ENCODE peak calls at places on chromosome 14, in ten cellular contexts. H is GM23338; I is effector memory CD4-positive, alpha-beta T cell; M is ascending aorta; U is tibial nerve; Q is psoas muscle; A is neural progenitor cell; F is ovary; O is lower lobe of right lung; L is left ventricle myocardium inferior. V is an unnamed sample. For H3K36me3, the result is how much of the 10 kb centered on the place peaks cover.

GRCh38 chr14:67280506-67280905 is 39.3 kb downstream of the PALS1 start:
- DNase-seq in H (no peak), I (no peak), M (no peak), U (no peak), Q (no peak), A (no peak), F (no peak), O (no peak), L (no peak), V (no peak)

GRCh38 chr14:86510503-86510902 is 980.6 kb downstream of the FLRT2 start:
- DNase-seq in H (no peak), I (no peak), M (no peak), U (no peak), Q (no peak), A (no peak), F (no peak), O (no peak), L (no peak), V (no peak)

GRCh38 chr14:88422919-88423318 is 37.5 kb downstream of the SPATA7 start:
- DNase-seq in H (no peak), I (no peak), M (no peak), U (no peak), Q (no peak), A (no peak), F (no peak), O (no peak), L (no peak), V (no peak)

GRCh38 chr14:80624581-80624980 is 317.0 kb downstream of the CEP128 start:
- DNase-seq in H (no peak), I (no peak), M (no peak), U (no peak), Q (no peak), A (no peak), F (no peak), O (no peak), L (no peak), V (no peak)

GRCh38 chr14:104659764-104660523 is 29.5 kb upstream of the INF2 start:
- DNase-seq in H (no peak), I (no peak), M (no peak), U (no peak), Q (no peak), A (no peak), F (no peak), O (no peak), L (no peak), V (no peak)

GRCh38 chr14:38197001-38197760 is 10.5 kb upstream of the SSTR1 start:
- DNase-seq in H (peak), I (no peak), M (no peak), U (no peak), Q (no peak), A (no peak), F (no peak), O (no peak), L (no peak), V (no peak)

GRCh38 chr14:60350366-60350720 is 101.3 kb downstream of the PPM1A start:
- DNase-seq in H (peak), I (no peak), M (no peak), U (no peak), Q (no peak), A (peak), F (no peak), O (no peak), L (no peak), V (no peak)

GRCh38 chr14:100524233-100524932 is 62.8 kb downstream of the BEGAIN start:
- DNase-seq in H (no peak), I (no peak), M (no peak), U (no peak), Q (no peak), A (no peak), F (no peak), O (no peak), L (peak), V (no peak)

GRCh38 chr14:61193471-61193870 is 87.7 kb downstream of the TMEM30B start:
- DNase-seq in H (no peak), I (no peak), M (no peak), U (no peak), Q (no peak), A (no peak), F (no peak), O (no peak), L (no peak), V (no peak)

GRCh38 chr14:90632451-90632850 is 183.8 kb downstream of the TTC7B start:
- DNase-seq in H (no peak), I (no peak), M (no peak), U (no peak), Q (no peak), A (no peak), F (no peak), O (no peak), L (no peak), V (no peak)

GRCh38 chr14:93977790-93978581 is 1.6 kb upstream of the ASB2 start:
- DNase-seq in H (no peak), I (peak), M (no peak), U (no peak), Q (peak), A (no peak), F (no peak), O (no peak), L (no peak), V (no peak)

GRCh38 chr14:32477406-32477805 is 148.3 kb downstream of the AKAP6 start:
- DNase-seq in H (no peak), I (no peak), M (no peak), U (no peak), Q (no peak), A (no peak), F (no peak), O (no peak), L (no peak), V (no peak)

GRCh38 chr14:95524706-95525512 is 8.5 kb upstream of the SYNE3 start:
- DNase-seq in H (no peak), I (no peak), M (no peak), U (no peak), Q (no peak), A (no peak), F (no peak), O (no peak), L (no peak), V (no peak)

GRCh38 chr14:95522116-95522515 is 5.7 kb upstream of the SYNE3 start:
- DNase-seq in H (no peak), I (no peak), M (no peak), U (no peak), Q (no peak), A (no peak), F (no peak), O (no peak), L (no peak), V (no peak)

GRCh38 chr14:95522556-95522955 is 6.1 kb upstream of the SYNE3 start:
- DNase-seq in H (no peak), I (no peak), M (no peak), U (no peak), Q (no peak), A (no peak), F (no peak), O (no peak), L (no peak), V (no peak)

GRCh38 chr14:95523051-95523817 is 6.8 kb upstream of the SYNE3 start:
- DNase-seq in H (no peak), I (no peak), M (peak), U (no peak), Q (no peak), A (no peak), F (no peak), O (no peak), L (no peak), V (no peak)

DNA sequence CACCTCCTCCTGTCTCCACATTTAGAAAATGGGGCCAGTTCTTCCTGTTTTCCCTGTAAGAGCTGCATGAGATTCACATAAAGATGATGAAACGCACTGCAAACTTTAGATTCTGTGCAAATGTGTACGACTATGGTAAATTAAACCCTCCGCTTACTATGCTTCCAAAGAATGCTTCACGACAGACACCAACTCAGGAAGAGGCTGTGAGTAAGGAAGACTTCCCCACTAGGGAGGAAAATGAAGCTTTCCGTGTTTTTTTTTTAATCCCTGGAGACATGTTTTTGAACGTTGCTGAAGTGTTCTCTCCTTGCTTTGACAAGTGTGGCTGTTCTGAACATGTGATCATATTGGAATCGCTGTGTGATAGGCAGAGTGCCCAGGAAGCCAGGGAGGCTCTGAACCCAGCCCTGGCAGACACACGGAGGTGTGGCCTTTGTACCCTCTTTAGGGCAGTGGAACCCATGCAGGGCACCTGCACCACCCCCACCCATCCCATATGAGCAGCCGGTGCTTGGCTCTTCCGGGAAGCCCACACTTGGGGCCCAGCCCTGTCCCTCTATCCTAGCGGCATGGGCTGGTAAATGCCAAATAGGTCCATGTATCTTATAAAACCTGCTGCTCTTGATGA is 7.5 kb upstream of the SYNE3 start:
- DNase-seq in H (peak), I (no peak), M (peak), U (no peak), Q (no peak), A (no peak), F (no peak), O (peak), L (no peak), V (no peak)
- H3K4me3 ChIP-seq in H (no peak), I (peak), M (no peak), U (no peak), Q (no peak), A (no peak), F (no peak), O (peak), L (peak), V (peak)

GRCh38 chr14:68888883-68889282 is 90.2 kb downstream of the ACTN1 start:
- DNase-seq in H (no peak), I (no peak), M (no peak), U (no peak), Q (peak), A (no peak), F (no peak), O (no peak), L (no peak), V (no peak)
- H3K27ac ChIP-seq in H (no peak), I (no peak), M (peak), U (no peak), Q (no peak), A (no peak), F (no peak), O (no peak), L (peak), V (no peak)

GRCh38 chr14:59283380-59283779 is 94.9 kb downstream of the DAAM1 start:
- DNase-seq in H (no peak), I (no peak), M (no peak), U (no peak), Q (no peak), A (no peak), F (no peak), O (no peak), L (no peak), V (no peak)

GRCh38 chr14:59280961-59281360 is 92.5 kb downstream of the DAAM1 start:
- DNase-seq in H (no peak), I (no peak), M (no peak), U (no peak), Q (no peak), A (no peak), F (no peak), O (no peak), L (no peak), V (no peak)

GRCh38 chr14:59278111-59278510 is 89.6 kb downstream of the DAAM1 start:
- DNase-seq in H (no peak), I (no peak), M (no peak), U (no peak), Q (no peak), A (no peak), F (no peak), O (no peak), L (no peak), V (no peak)

GRCh38 chr14:59281613-59282012 is 93.1 kb downstream of the DAAM1 start:
- DNase-seq in H (no peak), I (no peak), M (no peak), U (no peak), Q (no peak), A (no peak), F (no peak), O (no peak), L (no peak), V (no peak)

DNA sequence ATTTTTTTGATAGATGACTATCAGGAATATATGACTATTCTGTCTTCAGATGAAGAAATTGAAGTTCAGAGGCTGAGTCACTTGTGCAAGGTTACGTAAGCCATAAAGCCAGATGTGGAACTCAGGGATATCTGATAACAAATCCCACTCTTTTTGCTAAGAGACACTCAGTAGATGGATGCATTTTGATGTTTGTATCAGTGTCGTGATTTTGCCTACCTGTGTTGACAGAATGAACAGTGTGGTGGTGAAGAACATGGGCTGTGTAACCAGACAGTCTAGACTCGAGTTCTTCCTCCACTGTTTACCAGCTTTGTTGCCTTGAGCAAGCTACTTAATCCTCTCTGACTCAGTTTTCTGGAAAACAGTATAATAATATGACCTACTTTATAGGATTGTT is 93.9 kb downstream of the DAAM1 start:
- DNase-seq in H (no peak), I (no peak), M (no peak), U (no peak), Q (no peak), A (no peak), F (no peak), O (no peak), L (no peak), V (no peak)
- H3K36me3 ChIP-seq in H (under half), I (under half), M (under half), U (under half), Q (under half), A (under half), F (under half), O (under half), L (under half), V (under half)

DNA sequence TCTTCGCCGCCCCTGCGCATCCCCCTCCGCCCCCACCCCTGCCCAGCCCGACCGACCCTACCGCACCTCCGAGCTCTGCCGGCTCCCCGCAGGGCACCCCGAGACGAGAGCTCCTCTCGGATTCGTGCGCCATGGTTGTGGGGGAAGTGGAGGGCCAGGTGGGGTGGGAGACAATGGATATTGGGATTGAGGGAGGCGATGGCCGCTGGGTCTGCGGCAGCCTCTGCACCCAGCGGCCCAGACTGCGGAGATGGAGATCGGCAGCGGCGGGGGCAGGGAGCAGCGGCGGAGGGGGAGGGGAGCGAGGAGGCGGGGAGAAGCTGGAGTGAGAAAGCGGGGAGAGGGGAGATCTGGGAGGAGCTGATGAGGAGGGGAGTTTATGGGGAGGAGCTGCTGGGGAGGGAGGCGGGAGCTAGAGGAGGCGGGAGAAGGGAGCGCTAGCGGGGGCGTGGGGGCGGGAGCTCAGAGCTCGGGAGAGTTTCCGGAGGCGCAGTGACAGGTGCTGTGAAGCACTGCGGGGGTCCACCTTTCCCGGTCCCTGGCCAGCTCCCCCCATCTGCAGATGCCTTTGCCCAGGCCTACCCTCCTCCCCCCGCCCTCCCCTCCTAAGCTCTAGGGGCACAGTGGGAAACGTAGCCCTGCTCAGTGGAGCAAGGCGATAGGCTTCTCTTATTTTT is at the start of gene SALL2:
- DNase-seq in H (peak), I (peak), M (peak), U (peak), Q (peak), A (peak), F (peak), O (peak), L (peak), V (peak)
- H3K4me3 ChIP-seq in H (peak), I (peak), M (peak), U (peak), Q (peak), A (peak), F (peak), O (peak), L (peak), V (peak)

GRCh38 chr14:64719601-64720000 is 15.4 kb downstream of the PLEKHG3 start:
- DNase-seq in H (no peak), I (no peak), M (peak), U (no peak), Q (no peak), A (no peak), F (no peak), O (no peak), L (no peak), V (no peak)
- H3K27ac ChIP-seq in H (no peak), I (peak), M (peak), U (peak), Q (no peak), A (no peak), F (no peak), O (peak), L (peak), V (peak)

DNA sequence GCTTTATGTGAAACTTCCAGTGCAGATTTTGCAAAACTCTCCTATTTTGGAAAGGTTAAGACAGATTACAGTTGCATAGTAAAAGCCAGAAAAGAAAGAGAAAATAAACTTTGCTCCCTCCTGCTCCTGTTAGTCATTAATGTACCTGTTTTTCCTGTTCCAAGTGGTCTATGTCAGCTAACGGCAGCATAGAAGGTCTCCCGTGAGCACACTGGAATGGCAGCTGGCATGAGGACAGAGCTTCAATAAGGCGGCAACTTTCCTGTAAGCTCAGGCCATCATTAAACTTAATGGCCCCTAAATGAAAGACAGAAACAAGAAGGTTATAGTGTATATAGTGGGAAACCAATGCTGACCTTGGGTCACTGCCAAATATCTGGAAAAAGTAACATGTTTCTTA is 16.0 kb downstream of the EIF2B2 start:
- DNase-seq in H (no peak), I (no peak), M (no peak), U (no peak), Q (no peak), A (no peak), F (no peak), O (no peak), L (no peak), V (no peak)
- H3K36me3 ChIP-seq in H (under half), I (under half), M (half or more), U (under half), Q (under half), A (under half), F (under half), O (half or more), L (half or more), V (under half)

DNA sequence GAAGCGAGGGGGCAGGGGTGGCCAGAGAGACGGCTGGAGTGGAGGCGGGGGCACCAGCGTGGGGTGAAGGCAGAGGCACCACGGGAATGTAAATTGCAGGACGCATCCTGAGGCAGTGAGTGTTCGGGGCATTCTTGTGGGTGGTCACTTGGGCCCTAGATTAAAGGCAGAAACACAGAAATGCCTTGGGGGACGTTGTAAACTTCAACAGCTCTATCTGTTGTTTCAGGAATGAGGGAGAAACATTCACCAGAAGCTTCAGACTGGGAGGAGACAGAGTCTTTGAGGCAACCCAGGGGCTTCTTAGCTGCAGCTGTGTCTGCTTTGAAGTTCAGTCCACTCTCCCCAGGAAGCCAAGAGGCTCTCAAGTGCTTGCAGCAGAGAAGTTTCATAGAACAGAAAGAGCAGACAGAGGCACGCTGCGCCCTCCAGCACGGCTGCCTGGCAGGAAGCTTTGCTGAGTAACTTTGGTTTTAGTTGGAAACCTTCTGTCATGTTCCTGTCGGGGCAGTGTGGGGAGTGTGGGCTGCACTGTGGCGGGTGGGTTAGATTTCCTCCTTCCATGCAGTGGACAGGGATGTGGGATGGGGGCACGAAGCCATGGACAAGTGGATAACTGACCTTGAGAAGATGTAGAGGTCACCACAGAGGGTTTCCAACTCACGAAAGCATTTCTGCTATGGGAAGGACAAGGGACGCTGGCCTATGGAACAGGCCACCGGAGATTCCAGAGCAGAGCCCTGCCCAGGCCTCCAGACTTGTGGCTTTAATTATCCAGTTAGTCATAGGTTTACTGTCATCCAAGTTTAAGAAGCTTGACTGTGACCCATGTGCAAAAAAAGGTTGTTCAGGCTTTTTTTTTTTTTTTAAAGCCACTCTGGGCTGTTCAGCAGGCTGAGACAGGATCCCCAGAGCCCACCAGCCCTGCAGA is 107.6 kb downstream of the ARF6 start:
- DNase-seq in H (peak), I (peak), M (peak), U (no peak), Q (peak), A (peak), F (peak), O (peak), L (peak), V (no peak)
- H3K4me3 ChIP-seq in H (peak), I (peak), M (no peak), U (no peak), Q (peak), A (no peak), F (no peak), O (no peak), L (no peak), V (no peak)

GRCh38 chr14:50766338-50766886 is 64.5 kb downstream of the NIN start:
- DNase-seq in H (no peak), I (no peak), M (peak), U (no peak), Q (no peak), A (no peak), F (no peak), O (no peak), L (no peak), V (no peak)

GRCh38 chr14:50770586-50770985 is 60.4 kb downstream of the NIN start:
- DNase-seq in H (no peak), I (no peak), M (no peak), U (no peak), Q (no peak), A (no peak), F (no peak), O (no peak), L (no peak), V (peak)

GRCh38 chr14:50768220-50768619 is 62.7 kb downstream of the NIN start:
- DNase-seq in H (no peak), I (no peak), M (no peak), U (no peak), Q (no peak), A (no peak), F (no peak), O (no peak), L (no peak), V (no peak)

GRCh38 chr14:50769893-50770500 is 61.0 kb downstream of the NIN start:
- DNase-seq in H (no peak), I (no peak), M (no peak), U (no peak), Q (no peak), A (no peak), F (no peak), O (no peak), L (no peak), V (peak)

DNA sequence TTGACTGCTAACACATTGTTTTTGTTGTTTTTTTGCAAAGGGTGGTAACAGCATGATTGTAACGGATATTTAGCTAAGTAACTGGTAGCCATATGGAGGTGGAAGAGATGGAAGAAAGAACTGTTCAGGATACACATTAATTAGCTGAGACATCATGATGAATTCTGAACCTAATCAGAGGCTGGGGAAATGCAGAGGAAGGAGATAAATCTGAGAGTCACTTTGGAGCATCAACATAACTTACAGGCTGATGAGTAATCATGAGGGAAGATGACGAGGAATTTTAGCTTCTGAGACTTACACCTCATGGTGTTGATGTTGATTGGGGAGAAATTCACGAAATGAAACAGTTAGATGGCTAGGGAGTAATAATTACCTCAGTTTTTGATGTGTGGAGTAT is 62.3 kb downstream of the NIN start:
- DNase-seq in H (no peak), I (no peak), M (no peak), U (no peak), Q (no peak), A (no peak), F (no peak), O (no peak), L (no peak), V (no peak)
- H3K27ac ChIP-seq in H (no peak), I (no peak), M (peak), U (no peak), Q (no peak), A (no peak), F (no peak), O (no peak), L (no peak), V (no peak)

V was measured in pancreas.